ENCODE peak calls at places on chromosomes 4 and X, in five cellular contexts. U is CD8-positive, alpha-beta memory T cell; K is stimulated activated CD4-positive, alpha-beta T cell treated with anti-CD3 and anti-CD28 coated beads, Interleukin-12 subunit alpha, Interleukin-12 subunit beta, amount 100 ng/mL, for 24 hours; S is HTR-8/SVneo; N is T-helper 22 cell. D is an unnamed sample.

GRCh38 chr4:4524364-4524763 is 17.5 kb downstream of the STX18 start:
- DNase-seq in S (no peak), U (peak; percentile 39), N (no peak), K (no peak), D (no peak)

GRCh38 chr4:7973545-7973981 is 33.9 kb upstream of the AFAP1 start:
- DNase-seq in K (no peak), U (no peak), S (no peak), N (no peak), D (no peak)

GRCh38 chr4:185270037-185270436 is 60.6 kb downstream of the SNX25 start:
- DNase-seq in K (no peak), U (no peak), N (no peak), S (no peak), D (no peak)

GRCh38 chr4:109303141-109303499 is 662 bp upstream of the COL25A1 start:
- DNase-seq in S (peak; percentile 34), K (no peak), U (no peak), N (no peak), D (no peak)

GRCh38 chr4:97152159-97152558 is 991.1 kb downstream of the STPG2 start:
- DNase-seq in N (no peak), K (no peak), S (no peak), U (no peak), D (no peak)

GRCh38 chr4:159823743-159824142 is 720.9 kb downstream of the RAPGEF2 start:
- DNase-seq in U (no peak), S (peak; percentile 7), N (no peak), K (no peak), D (no peak)

GRCh38 chr4:85657143-85657542 is 182.2 kb downstream of the ARHGAP24 start:
- DNase-seq in N (no peak), S (no peak), U (no peak), K (no peak), D (no peak)

GRCh38 chr4:70705856-70706461 is 15.8 kb upstream of the RUFY3 start:
- DNase-seq in S (no peak), K (no peak), U (no peak), N (no peak), D (no peak)

GRCh38 chr4:1748465-1748995 is 27.2 kb downstream of the TACC3 start:
- DNase-seq in S (peak; percentile 94), N (peak; percentile 48), K (peak; percentile 83), U (peak; percentile 76), D (peak; percentile 71)

GRCh38 chr4:155761916-155762315 is 3.1 kb downstream of the GUCY1B1 start:
- DNase-seq in S (no peak), N (no peak), K (no peak), U (no peak), D (no peak)

GRCh38 chrX:155819966-155820491 is 61.1 kb upstream of the VAMP7 start:
- DNase-seq in U (peak; percentile 2), S (peak; percentile 43), K (peak; percentile 4), N (no peak), D (peak; percentile 5)

GRCh38 chr4:25032126-25032525 is 1.4 kb upstream of the LGI2 start:
- DNase-seq in K (no peak), S (peak; percentile 19), N (no peak), U (no peak), D (peak; percentile 16)